ENCODE peak calls at places on chromosome 4, in six cellular contexts. F is PC-9, Q is ovary, C is transverse colon, K is fibroblast of lung, W is IMR-90. S is an unnamed sample. For H3K27me3, the result is how much of the 10 kb centered on the place peaks cover.

GRCh38 chr4:82833696-82834313 is 35.2 kb upstream of the SCD5 start:
- DNase-seq in F (peak), Q (no peak), C (peak), K (peak), W (peak), S (no peak)

GRCh38 chr4:26717332-26717731 is 133.4 kb downstream of the TBC1D19 start:
- DNase-seq in F (no peak), Q (no peak), C (no peak), K (peak), W (peak), S (no peak)

GRCh38 chr4:99323761-99324160 is 2.6 kb upstream of the ADH1B start:
- DNase-seq in F (no peak), Q (no peak), C (no peak), K (no peak), W (peak), S (no peak)

GRCh38 chr4:149754526-149754925 is 61.1 kb downstream of the IQCM start:
- DNase-seq in F (no peak), Q (no peak), C (no peak), K (peak), W (peak), S (no peak)

GRCh38 chr4:165096776-165097175 is 15.9 kb downstream of the TMEM192 start:
- DNase-seq in F (no peak), Q (no peak), C (no peak), K (peak), W (peak), S (no peak)

GRCh38 chr4:143411527-143412480 is 75.1 kb downstream of the GAB1 start:
- DNase-seq in F (no peak), Q (no peak), C (no peak), K (peak), W (peak), S (no peak)

GRCh38 chr4:73816814-73817213 is 19.7 kb upstream of the CXCL6 start:
- DNase-seq in F (peak), Q (no peak), C (no peak), K (peak), W (peak), S (no peak)

GRCh38 chr4:26229974-26230373 is 90.8 kb upstream of the RBPJ start:
- DNase-seq in F (no peak), Q (no peak), C (no peak), K (no peak), W (no peak), S (no peak)

GRCh38 chr4:156983366-156983765 is 11.8 kb upstream of the PDGFC start:
- DNase-seq in F (no peak), Q (no peak), C (no peak), K (no peak), W (peak), S (no peak)

GRCh38 chr4:93764647-93765246 is 63.8 kb upstream of the ATOH1 start:
- DNase-seq in F (no peak), Q (no peak), C (no peak), K (peak), W (peak), S (peak)

GRCh38 chr4:70564033-70564432 is 28.0 kb upstream of the AMBN start:
- DNase-seq in F (no peak), Q (no peak), C (no peak), K (no peak), W (no peak), S (no peak)

GRCh38 chr4:41413670-41414069 is 124.3 kb upstream of the LIMCH1 start:
- DNase-seq in F (no peak), Q (no peak), C (no peak), K (peak), W (no peak), S (no peak)

GRCh38 chr4:184806711-184807110 is 19.1 kb downstream of the ACSL1 start:
- DNase-seq in F (no peak), Q (no peak), C (no peak), K (no peak), W (no peak), S (no peak)

GRCh38 chr4:184807261-184807660 is 18.5 kb downstream of the ACSL1 start:
- DNase-seq in F (no peak), Q (no peak), C (no peak), K (peak), W (no peak), S (no peak)

GRCh38 chr4:184806246-184806550 is 19.6 kb downstream of the ACSL1 start:
- DNase-seq in F (no peak), Q (no peak), C (no peak), K (no peak), W (no peak), S (no peak)

GRCh38 chr4:184804621-184805020 is 21.1 kb downstream of the ACSL1 start:
- DNase-seq in F (no peak), Q (no peak), C (no peak), K (no peak), W (no peak), S (no peak)

GRCh38 chr4:184805462-184806245 is 20.1 kb downstream of the ACSL1 start:
- DNase-seq in F (peak), Q (no peak), C (peak), K (no peak), W (no peak), S (no peak)
- H3K4me3 ChIP-seq in F (no peak), Q (no peak), C (no peak), K (no peak), W (no peak), S (no peak)

DNA sequence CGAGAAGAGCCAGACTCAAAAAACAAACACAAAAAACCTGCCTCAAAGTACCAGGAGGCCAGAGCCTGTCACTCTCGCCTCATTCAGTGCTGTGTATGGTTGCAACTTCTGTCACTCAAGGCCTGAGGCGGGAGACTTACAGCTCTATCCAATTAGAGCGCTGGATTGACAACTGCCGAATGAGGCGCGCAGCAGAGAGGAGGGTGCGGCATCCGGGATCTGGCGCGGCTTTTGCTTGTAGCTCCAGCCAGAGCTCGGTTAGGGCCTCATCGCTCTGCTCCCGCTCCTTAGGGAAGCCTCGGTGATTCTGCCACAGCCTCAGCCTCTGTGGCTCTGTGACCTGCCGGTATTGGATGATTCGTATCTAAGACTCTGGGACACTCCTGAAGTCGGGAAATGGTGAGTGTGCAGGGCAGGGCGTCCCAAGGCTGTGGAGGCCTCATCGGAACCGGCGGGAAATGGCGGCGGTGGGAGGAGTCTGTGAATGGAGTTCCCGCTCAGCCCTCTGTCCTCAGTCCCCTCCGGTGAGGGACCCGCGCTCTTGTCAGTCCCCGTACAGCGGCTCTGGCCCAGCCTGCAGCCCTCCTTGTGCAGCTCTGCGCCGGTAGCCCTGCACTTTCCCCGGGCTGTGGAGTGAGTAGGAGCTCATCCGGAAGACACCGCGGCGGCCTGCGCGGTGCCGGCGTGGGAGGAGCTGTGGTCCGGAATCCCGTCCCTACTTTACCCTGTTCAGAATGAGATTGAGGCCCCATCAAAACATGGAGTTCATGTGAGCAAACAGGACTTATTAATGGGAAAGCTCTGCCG is at the start of gene ZNF718:
- DNase-seq in F (peak), Q (peak), C (peak), K (peak), W (peak), S (peak)
- H3K27me3 ChIP-seq in F (under half), Q (under half), C (under half), K (under half), W (under half), S (under half)

GRCh38 chr4:10461091-10461849 is 4.0 kb upstream of the ZNF518B start:
- DNase-seq in F (no peak), Q (peak), C (peak), K (peak), W (peak), S (peak)
- TF ChIP-seq CTCF in F (no peak), Q (peak), C (peak), K (peak), W (peak), S (peak)

GRCh38 chr4:137530176-137530575 is 2.1 kb downstream of the PCDH18 start:
- DNase-seq in F (no peak), Q (no peak), C (no peak), K (peak), W (peak), S (no peak)
- H3K4me3 ChIP-seq in F (no peak), Q (peak), C (peak), K (peak), W (peak), S (no peak)

DNA sequence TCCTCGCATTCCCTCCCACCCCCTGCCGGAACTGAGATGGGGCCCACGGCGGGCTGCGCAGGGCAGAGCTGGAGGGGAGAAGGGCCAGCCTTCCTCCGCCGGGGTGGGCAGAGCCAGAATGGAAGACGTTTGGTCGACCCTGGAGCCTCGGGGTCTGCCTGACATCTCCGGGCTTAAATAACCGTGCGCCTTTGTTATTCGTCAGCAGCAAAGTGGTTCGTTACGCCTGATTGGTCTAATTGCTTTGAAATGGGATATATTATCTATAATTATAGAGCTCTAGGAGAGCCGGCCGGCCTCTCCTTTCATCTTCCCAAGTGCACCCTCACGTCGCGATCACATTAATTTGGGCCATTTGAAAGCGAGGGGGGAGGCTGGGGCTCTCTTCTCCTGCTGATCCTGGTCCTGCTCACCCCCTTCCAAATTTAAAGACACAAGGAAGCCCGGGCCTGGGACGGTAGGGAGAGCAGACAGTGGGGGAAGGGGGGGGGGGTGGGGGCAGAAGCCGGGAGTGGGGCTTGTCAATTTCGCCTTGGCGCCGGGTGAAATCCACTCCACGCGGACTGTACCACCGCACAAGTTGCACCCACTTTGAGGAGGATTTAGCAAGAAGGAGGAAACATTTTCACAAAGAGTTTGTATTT is 4.7 kb upstream of the MSX1 start:
- DNase-seq in F (no peak), Q (no peak), C (no peak), K (no peak), W (no peak), S (no peak)
- H3K27me3 ChIP-seq in F (under half), Q (under half), C (half or more), K (under half), W (under half), S (half or more)

GRCh38 chr4:19304028-19304427 is 947.7 kb upstream of the SLIT2 start:
- DNase-seq in F (no peak), Q (no peak), C (no peak), K (no peak), W (peak), S (no peak)

GRCh38 chr4:19309365-19309764 is 942.3 kb upstream of the SLIT2 start:
- DNase-seq in F (no peak), Q (no peak), C (no peak), K (peak), W (peak), S (no peak)
- TF ChIP-seq CTCF in F (no peak), Q (no peak), C (no peak), K (peak), W (peak), S (no peak)

GRCh38 chr4:140567722-140568121 is 1.0 kb downstream of the UCP1 start:
- DNase-seq in F (no peak), Q (no peak), C (no peak), K (peak), W (no peak), S (no peak)

GRCh38 chr4:140571620-140572019 is 2.9 kb upstream of the UCP1 start:
- DNase-seq in F (no peak), Q (no peak), C (no peak), K (no peak), W (no peak), S (no peak)

GRCh38 chr4:140569307-140569638 is 512 bp upstream of the UCP1 start:
- DNase-seq in F (no peak), Q (no peak), C (no peak), K (no peak), W (no peak), S (no peak)

GRCh38 chr4:140568507-140569306 is at the start of gene UCP1:
- DNase-seq in F (no peak), Q (peak), C (peak), K (peak), W (no peak), S (no peak)
- H3K4me3 ChIP-seq in F (peak), Q (peak), C (peak), K (peak), W (peak), S (no peak)